ENCODE peak calls at places on chromosomes 1 and 21, in seven cellular contexts. One of them, this sample, is unnamed. For H3K9me3, the result is how much of the 10 kb centered on the place peaks cover.

GRCh38 chr1:219000606-219001005 is 173.1 kb upstream of the LYPLAL1 start:
- DNase-seq in tibial nerve: no peak
- DNase-seq in ovary: no peak
- DNase-seq in thyroid gland: no peak
- DNase-seq in adrenal gland: no peak
- DNase-seq in uterus: no peak
- DNase-seq in Peyer's patch: no peak
- DNase-seq in this sample: no peak

GRCh38 chr1:44031051-44031899 is at the start of gene SLC6A9:
- DNase-seq in thyroid gland: peak
- DNase-seq in adrenal gland: peak
- DNase-seq in uterus: peak
- DNase-seq in Peyer's patch: peak
- DNase-seq in ovary: peak
- DNase-seq in tibial nerve: peak
- DNase-seq in this sample: peak

GRCh38 chr1:223445402-223445801 is 52.2 kb downstream of the CCDC185 start:
- DNase-seq in tibial nerve: no peak
- DNase-seq in uterus: no peak
- DNase-seq in thyroid gland: no peak
- DNase-seq in Peyer's patch: no peak
- DNase-seq in ovary: no peak
- DNase-seq in adrenal gland: no peak
- DNase-seq in this sample: no peak

GRCh38 chr1:87436534-87436933 is 107.9 kb downstream of the LMO4 start:
- DNase-seq in tibial nerve: no peak
- DNase-seq in uterus: no peak
- DNase-seq in thyroid gland: no peak
- DNase-seq in Peyer's patch: no peak
- DNase-seq in adrenal gland: peak
- DNase-seq in ovary: no peak
- DNase-seq in this sample: peak

GRCh38 chr1:176195547-176195946 is 11.5 kb downstream of the COP1 start:
- DNase-seq in uterus: no peak
- DNase-seq in tibial nerve: no peak
- DNase-seq in adrenal gland: no peak
- DNase-seq in ovary: no peak
- DNase-seq in thyroid gland: no peak
- DNase-seq in Peyer's patch: no peak
- DNase-seq in this sample: no peak

GRCh38 chr1:41862411-41863221 is 56.1 kb downstream of the HIVEP3 start:
- DNase-seq in thyroid gland: no peak
- DNase-seq in uterus: no peak
- DNase-seq in Peyer's patch: no peak
- DNase-seq in adrenal gland: no peak
- DNase-seq in ovary: no peak
- DNase-seq in tibial nerve: no peak
- DNase-seq in this sample: no peak

GRCh38 chr1:14516974-14517812 is 81.3 kb upstream of the KAZN start:
- DNase-seq in tibial nerve: no peak
- DNase-seq in thyroid gland: no peak
- DNase-seq in Peyer's patch: no peak
- DNase-seq in uterus: no peak
- DNase-seq in adrenal gland: peak
- DNase-seq in ovary: no peak
- DNase-seq in this sample: peak

GRCh38 chr1:9250336-9250585 is 15.7 kb downstream of the H6PD start:
- DNase-seq in ovary: no peak
- DNase-seq in uterus: no peak
- DNase-seq in thyroid gland: no peak
- DNase-seq in Peyer's patch: no peak
- DNase-seq in adrenal gland: no peak
- DNase-seq in tibial nerve: no peak
- DNase-seq in this sample: no peak

GRCh38 chr1:6935379-6936307 is 150.4 kb downstream of the CAMTA1 start:
- DNase-seq in uterus: no peak
- DNase-seq in tibial nerve: no peak
- DNase-seq in Peyer's patch: no peak
- DNase-seq in thyroid gland: no peak
- DNase-seq in ovary: no peak
- DNase-seq in adrenal gland: no peak
- DNase-seq in this sample: no peak

GRCh38 chr1:107480548-107480947 is 339.7 kb downstream of the NTNG1 start:
- DNase-seq in Peyer's patch: peak
- DNase-seq in thyroid gland: no peak
- DNase-seq in tibial nerve: no peak
- DNase-seq in adrenal gland: no peak
- DNase-seq in ovary: no peak
- DNase-seq in uterus: no peak
- DNase-seq in this sample: peak

GRCh38 chr1:221035680-221036153 is 156.5 kb downstream of the HLX start:
- DNase-seq in Peyer's patch: no peak
- DNase-seq in adrenal gland: no peak
- DNase-seq in uterus: no peak
- DNase-seq in ovary: no peak
- DNase-seq in thyroid gland: no peak
- DNase-seq in tibial nerve: no peak
- DNase-seq in this sample: no peak

DNA sequence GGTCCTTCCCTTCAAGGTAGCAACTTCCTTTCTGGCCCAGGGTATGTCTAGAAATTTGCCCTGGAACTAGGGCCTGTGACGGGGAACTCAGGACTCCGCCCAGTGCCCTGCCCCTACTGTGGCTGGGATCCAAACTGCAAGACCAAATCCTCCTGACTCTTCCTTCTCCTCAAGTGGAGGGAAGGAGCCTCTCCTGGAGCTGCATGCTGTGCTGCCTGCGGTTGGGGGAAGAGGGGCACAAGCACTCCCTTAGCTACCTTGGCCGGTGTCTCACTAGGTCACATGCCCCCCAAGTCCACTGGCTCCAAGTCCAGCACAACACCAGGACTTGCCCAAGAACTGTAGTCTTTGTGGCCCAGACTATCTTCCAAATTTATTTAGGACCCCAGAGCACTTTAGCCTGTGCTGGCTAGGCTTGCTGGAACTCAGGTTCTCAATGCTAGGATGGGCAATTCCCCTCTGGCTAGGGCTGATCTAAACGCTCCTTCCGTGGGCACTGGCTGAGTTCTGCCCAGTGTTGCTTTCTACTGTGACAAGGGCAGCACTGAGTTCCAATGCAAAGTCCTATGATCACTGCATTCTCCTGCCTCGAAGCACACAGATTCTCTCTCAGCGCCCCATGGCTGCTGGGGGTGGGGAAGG is 12.2 kb downstream of the ADSS2 start:
- DNase-seq in adrenal gland: no peak
- DNase-seq in uterus: no peak
- DNase-seq in Peyer's patch: no peak
- DNase-seq in tibial nerve: no peak
- DNase-seq in thyroid gland: peak
- DNase-seq in ovary: no peak
- DNase-seq in this sample: no peak
- TF ChIP-seq POLR2A in adrenal gland: no peak
- TF ChIP-seq POLR2A in uterus: no peak
- TF ChIP-seq POLR2A in Peyer's patch: no peak
- TF ChIP-seq POLR2A in tibial nerve: no peak
- TF ChIP-seq POLR2A in thyroid gland: no peak
- TF ChIP-seq POLR2A in ovary: no peak
- TF ChIP-seq POLR2A in this sample: no peak

DNA sequence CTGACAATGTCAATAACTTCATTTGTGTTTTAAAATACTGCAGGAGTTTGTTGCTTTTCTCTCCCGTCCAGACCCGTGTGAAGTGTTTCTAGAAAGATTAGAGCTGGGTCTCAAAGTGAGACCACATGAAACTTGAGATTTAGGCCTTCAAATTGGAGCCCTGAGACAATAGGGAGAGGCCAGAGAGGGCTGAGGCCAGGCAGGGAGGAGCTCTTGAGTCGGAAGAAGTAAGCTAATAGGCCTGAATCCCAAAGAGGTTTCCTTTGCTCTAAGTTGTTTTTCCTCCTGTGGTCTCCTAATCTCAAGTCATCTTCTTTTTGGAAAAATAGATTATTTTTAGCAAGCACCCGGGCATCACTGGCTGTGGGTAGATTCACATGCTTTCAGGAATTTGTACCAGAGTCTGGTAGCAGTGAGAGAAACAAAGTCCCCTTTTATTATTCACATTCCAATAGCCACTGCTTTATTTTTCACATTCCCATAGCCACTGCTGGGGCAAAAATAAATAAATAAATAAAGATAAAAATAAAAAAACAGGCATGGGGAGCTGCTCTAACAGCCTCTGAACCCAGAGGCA is 25.6 kb downstream of the CD244 start:
- DNase-seq in Peyer's patch: no peak
- DNase-seq in ovary: no peak
- DNase-seq in tibial nerve: no peak
- DNase-seq in adrenal gland: no peak
- DNase-seq in thyroid gland: no peak
- DNase-seq in uterus: no peak
- DNase-seq in this sample: no peak
- H3K4me3 ChIP-seq in Peyer's patch: no peak
- H3K4me3 ChIP-seq in ovary: no peak
- H3K4me3 ChIP-seq in tibial nerve: no peak
- H3K4me3 ChIP-seq in adrenal gland: no peak
- H3K4me3 ChIP-seq in thyroid gland: no peak
- H3K4me3 ChIP-seq in uterus: no peak
- H3K4me3 ChIP-seq in this sample: no peak

DNA sequence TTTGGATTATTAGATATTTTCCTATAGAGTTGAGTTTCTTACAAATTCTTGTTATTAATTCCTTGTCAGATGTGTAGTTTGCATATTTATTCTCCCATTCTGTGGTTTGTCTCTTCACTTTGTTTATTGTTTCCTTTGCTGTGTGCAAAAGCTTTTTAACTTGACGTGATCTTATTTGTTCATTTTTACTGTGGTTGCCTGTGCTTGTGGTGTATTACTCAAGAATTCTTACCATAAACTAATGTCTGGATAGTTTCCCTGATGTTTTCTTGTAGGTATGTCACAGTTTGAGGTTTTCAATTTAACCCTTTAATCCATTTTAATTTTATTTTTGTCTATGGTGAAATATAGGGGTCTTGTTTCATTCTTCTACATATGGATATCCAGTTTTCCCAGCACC is 72.1 kb upstream of the LHX8 start:
- DNase-seq in ovary: no peak
- DNase-seq in adrenal gland: no peak
- DNase-seq in Peyer's patch: no peak
- DNase-seq in uterus: no peak
- DNase-seq in thyroid gland: no peak
- DNase-seq in tibial nerve: no peak
- DNase-seq in this sample: no peak
- H3K9me3 ChIP-seq in ovary: under half
- H3K9me3 ChIP-seq in adrenal gland: under half
- H3K9me3 ChIP-seq in Peyer's patch: under half
- H3K9me3 ChIP-seq in uterus: under half
- H3K9me3 ChIP-seq in thyroid gland: under half
- H3K9me3 ChIP-seq in tibial nerve: under half
- H3K9me3 ChIP-seq in this sample: under half

DNA sequence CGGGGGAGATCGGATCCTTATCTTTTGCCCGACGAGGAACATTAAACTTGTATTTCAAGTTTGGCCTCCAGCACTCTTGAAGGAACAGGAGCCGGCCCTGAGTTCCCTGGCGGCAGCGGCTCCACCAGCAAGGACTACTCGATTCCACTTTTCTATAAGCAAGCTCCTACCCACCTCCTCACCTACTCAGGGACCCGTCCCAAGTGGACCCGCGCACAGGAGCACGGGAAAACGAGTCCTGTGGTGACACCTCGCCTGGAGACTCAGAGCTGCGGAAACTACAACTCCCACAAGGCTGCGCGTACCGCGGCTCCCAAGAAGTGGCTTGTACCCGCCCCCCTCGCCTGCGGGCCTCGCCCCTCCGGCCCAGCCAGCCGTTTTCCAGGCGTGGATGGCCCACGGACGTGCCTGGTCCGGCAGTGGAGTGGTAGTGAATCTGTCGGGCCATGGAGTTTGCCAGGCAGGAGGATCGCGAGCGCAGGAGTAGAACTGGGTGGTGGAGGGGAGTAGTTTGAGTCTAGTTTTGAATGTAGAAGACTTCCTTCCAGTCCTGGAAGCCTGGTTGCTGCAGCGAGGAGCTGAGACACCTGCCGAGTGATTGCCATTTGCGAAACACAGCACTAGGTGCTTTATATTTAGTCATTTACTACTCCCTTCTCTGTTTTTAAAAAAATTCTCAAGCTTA is at the start of gene ACP6:
- DNase-seq in thyroid gland: peak
- DNase-seq in tibial nerve: peak
- DNase-seq in adrenal gland: peak
- DNase-seq in ovary: peak
- DNase-seq in Peyer's patch: peak
- DNase-seq in uterus: peak
- DNase-seq in this sample: peak
- TF ChIP-seq POLR2A in thyroid gland: peak
- TF ChIP-seq POLR2A in tibial nerve: peak
- TF ChIP-seq POLR2A in adrenal gland: peak
- TF ChIP-seq POLR2A in ovary: peak
- TF ChIP-seq POLR2A in Peyer's patch: peak
- TF ChIP-seq POLR2A in uterus: no peak
- TF ChIP-seq POLR2A in this sample: no peak

GRCh38 chr1:39816431-39817090 is 27.9 kb upstream of the BMP8B start:
- DNase-seq in tibial nerve: peak
- DNase-seq in thyroid gland: peak
- DNase-seq in uterus: peak
- DNase-seq in ovary: peak
- DNase-seq in Peyer's patch: peak
- DNase-seq in adrenal gland: peak
- DNase-seq in this sample: peak
- H3K4me3 ChIP-seq in tibial nerve: no peak
- H3K4me3 ChIP-seq in thyroid gland: no peak
- H3K4me3 ChIP-seq in uterus: no peak
- H3K4me3 ChIP-seq in ovary: no peak
- H3K4me3 ChIP-seq in Peyer's patch: peak
- H3K4me3 ChIP-seq in adrenal gland: no peak
- H3K4me3 ChIP-seq in this sample: no peak

DNA sequence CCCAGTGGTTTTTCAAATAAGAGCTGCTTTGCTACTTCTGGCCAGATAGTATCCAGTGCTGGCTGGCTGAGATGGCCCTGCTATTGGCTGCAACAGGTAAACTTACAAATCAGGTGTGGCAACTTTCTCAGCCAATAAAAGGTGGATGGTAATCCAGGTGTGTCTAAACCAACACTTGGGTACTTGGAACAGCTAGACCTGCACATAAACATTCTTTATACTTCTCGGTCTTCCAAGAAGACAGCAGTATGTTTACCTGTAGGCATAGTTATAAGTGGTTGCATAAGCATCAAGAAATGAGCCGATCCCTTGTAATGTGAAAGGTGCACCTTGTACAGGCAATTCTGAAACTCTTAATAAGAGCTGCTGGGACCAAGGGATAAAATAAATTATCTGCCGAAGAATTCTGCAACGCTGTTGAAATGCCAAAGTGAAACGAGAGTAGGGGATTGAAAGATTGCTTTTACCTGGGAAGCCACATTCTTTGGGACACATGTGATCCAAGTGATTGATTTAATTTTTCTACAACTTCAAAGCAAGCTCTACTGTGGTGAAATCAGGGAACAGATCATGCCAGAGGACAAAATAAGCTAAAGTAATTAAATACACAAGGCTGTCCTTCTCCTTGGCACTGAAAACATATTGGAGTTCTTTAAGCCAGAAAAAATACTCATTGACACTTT is at the start of gene CLDN8:
- DNase-seq in thyroid gland: peak
- DNase-seq in uterus: no peak
- DNase-seq in adrenal gland: no peak
- DNase-seq in Peyer's patch: no peak
- DNase-seq in tibial nerve: no peak
- DNase-seq in ovary: no peak
- DNase-seq in this sample: no peak
- H3K9me3 ChIP-seq in thyroid gland: under half
- H3K9me3 ChIP-seq in uterus: under half
- H3K9me3 ChIP-seq in adrenal gland: under half
- H3K9me3 ChIP-seq in Peyer's patch: under half
- H3K9me3 ChIP-seq in tibial nerve: under half
- H3K9me3 ChIP-seq in ovary: under half
- H3K9me3 ChIP-seq in this sample: under half

GRCh38 chr1:153533689-153534201 is 2.0 kb downstream of the S100A6 start:
- DNase-seq in uterus: peak
- DNase-seq in Peyer's patch: no peak
- DNase-seq in tibial nerve: peak
- DNase-seq in adrenal gland: no peak
- DNase-seq in thyroid gland: no peak
- DNase-seq in ovary: peak
- DNase-seq in this sample: no peak
- TF ChIP-seq POLR2A in uterus: no peak
- TF ChIP-seq POLR2A in Peyer's patch: peak
- TF ChIP-seq POLR2A in tibial nerve: no peak
- TF ChIP-seq POLR2A in adrenal gland: peak
- TF ChIP-seq POLR2A in thyroid gland: no peak
- TF ChIP-seq POLR2A in ovary: no peak
- TF ChIP-seq POLR2A in this sample: no peak

This sample was measured in testis.